ENCODE peak calls at places on chromosomes 5 and 9, in ten cellular contexts. L, G, D, K, V, Z, P, J, U and M are unnamed samples.

GRCh38 chr9:35517136-35517535 is 27.2 kb downstream of the RUSC2 start:
- DNase-seq in U (no peak), J (no peak), K (no peak), P (no peak), V (peak), L (peak), D (no peak), Z (no peak), G (no peak), M (no peak)

GRCh38 chr5:123120197-123120596 is 31.2 kb downstream of the PRDM6 start:
- DNase-seq in G (no peak), U (no peak), P (no peak), D (no peak), V (no peak), K (no peak), L (no peak), J (peak), Z (no peak), M (no peak)

GRCh38 chr9:18718393-18718792 is 244.4 kb downstream of the ADAMTSL1 start:
- DNase-seq in L (no peak), V (no peak), K (no peak), U (no peak), P (no peak), J (no peak), Z (no peak), G (no peak), D (no peak), M (no peak)

GRCh38 chr5:59034498-59035186 is 451.8 kb downstream of the RAB3C start:
- DNase-seq in U (no peak), D (no peak), L (peak), Z (peak), G (no peak), K (no peak), P (peak), V (peak), J (peak), M (no peak)

GRCh38 chr5:10695055-10695649 is 65.9 kb downstream of the DAP start:
- DNase-seq in Z (peak), L (peak), D (peak), V (peak), G (peak), U (peak), P (peak), K (peak), J (peak), M (no peak)

GRCh38 chr5:109410389-109411174 is 808 bp upstream of the PJA2 start:
- DNase-seq in D (peak), L (peak), U (peak), Z (peak), G (peak), P (peak), V (peak), J (peak), K (peak), M (peak)

GRCh38 chr5:95783661-95784060 is 38.9 kb downstream of the GLRX start:
- DNase-seq in P (no peak), J (no peak), K (no peak), V (no peak), Z (no peak), U (no peak), D (no peak), G (no peak), L (no peak), M (no peak)

GRCh38 chr5:6717687-6718086 is 4.5 kb downstream of the TENT4A start:
- DNase-seq in P (peak), Z (no peak), V (no peak), J (no peak), L (no peak), K (peak), D (no peak), G (no peak), U (peak), M (no peak)

GRCh38 chr5:125696762-125697161 is 726.4 kb upstream of the GRAMD2B start:
- DNase-seq in P (no peak), D (no peak), J (peak), V (peak), K (no peak), U (no peak), G (peak), L (peak), Z (peak), M (no peak)

GRCh38 chr5:112691758-112692157 is 45.9 kb upstream of the APC start:
- DNase-seq in J (peak), L (no peak), K (no peak), P (peak), G (no peak), D (no peak), U (no peak), Z (no peak), V (peak), M (no peak)
- TF ChIP-seq CTCF in J (peak), L (peak), K (peak), P (peak), G (no peak), D (peak), U (no peak), Z (no peak), V (peak), M (no peak)

GRCh38 chr9:94160594-94161501 is 76.6 kb downstream of the PTPDC1 start:
- DNase-seq in L (no peak), K (no peak), P (peak), G (no peak), U (no peak), D (no peak), V (no peak), J (no peak), Z (no peak), M (no peak)
- TF ChIP-seq CTCF in L (peak), K (no peak), P (peak), G (no peak), U (no peak), D (peak), V (peak), J (no peak), Z (no peak), M (no peak)

GRCh38 chr5:74070766-74071165 is 444.8 kb downstream of the ARHGEF28 start:
- DNase-seq in G (no peak), D (no peak), Z (no peak), U (no peak), J (no peak), K (no peak), L (no peak), P (no peak), V (no peak), M (no peak)
- TF ChIP-seq CTCF in G (no peak), D (no peak), Z (no peak), U (no peak), J (no peak), K (no peak), L (no peak), P (no peak), V (no peak), M (no peak)

GRCh38 chr5:179801304-179802206 is 5.1 kb downstream of the MGAT4B start:
- DNase-seq in L (peak), P (peak), V (peak), K (peak), G (peak), D (peak), J (no peak), Z (no peak), U (peak), M (peak)
- TF ChIP-seq CTCF in L (peak), P (peak), V (peak), K (peak), G (no peak), D (peak), J (peak), Z (peak), U (peak), M (peak)